ENCODE peak calls at places on chromosomes 6 and 20, in six cellular contexts. H is tibial nerve, P is uterus, A is A549, C is tibial artery, Q is psoas muscle. B is an unnamed sample.

GRCh38 chr6:22667855-22668254 is 98.5 kb downstream of the HDGFL1 start:
- DNase-seq in P (no peak), C (no peak), Q (no peak), H (no peak), A (no peak), B (no peak)

GRCh38 chr6:57207141-57207540 is 15.0 kb downstream of the RAB23 start:
- DNase-seq in P (no peak), Q (no peak), C (no peak), A (no peak), H (no peak), B (no peak)

GRCh38 chr6:44005507-44005903 is 121.7 kb downstream of the MRPL14 start:
- DNase-seq in A (no peak), C (peak; percentile 48), Q (no peak), H (no peak), P (no peak), B (no peak)

GRCh38 chr6:85078071-85078470 is 313.7 kb upstream of the TBX18 start:
- DNase-seq in A (peak; percentile 4), C (no peak), Q (no peak), P (no peak), H (peak; percentile 5), B (no peak)

GRCh38 chr6:134667106-134667505 is 282.8 kb downstream of the ALDH8A1 start:
- DNase-seq in P (no peak), H (no peak), A (no peak), C (no peak), Q (no peak), B (no peak)

GRCh38 chr6:73747293-73747692 is 51.3 kb downstream of the CD109 start:
- DNase-seq in A (no peak), H (no peak), Q (no peak), P (no peak), C (no peak), B (no peak)

GRCh38 chr20:4026093-4026601 is 10.8 kb upstream of the RNF24 start:
- DNase-seq in Q (no peak), P (peak; percentile 39), C (no peak), A (peak; percentile 36), H (no peak), B (no peak)

GRCh38 chr6:47203266-47203967 is 106.3 kb downstream of the TNFRSF21 start:
- DNase-seq in C (no peak), A (no peak), Q (no peak), P (no peak), H (no peak), B (no peak)

GRCh38 chr20:58003525-58003924 is 224.9 kb downstream of the ANKRD60 start:
- DNase-seq in Q (no peak), A (peak; percentile 51), C (peak; percentile 19), P (no peak), H (no peak), B (no peak)

GRCh38 chr20:47295921-47296426 is 60.5 kb downstream of the ZMYND8 start:
- DNase-seq in H (no peak), Q (no peak), P (no peak), C (peak; percentile 20), A (no peak), B (no peak)

GRCh38 chr6:108587258-108588059 is 26.7 kb downstream of the FOXO3 start:
- DNase-seq in Q (no peak), C (no peak), P (peak; percentile 67), A (no peak), H (no peak), B (no peak)

GRCh38 chr20:6501061-6501460 is 266.4 kb upstream of the BMP2 start:
- DNase-seq in P (no peak), H (no peak), Q (no peak), C (no peak), A (no peak), B (no peak)

GRCh38 chr6:141719476-141719875 is 413.2 kb upstream of the GJE1 start:
- DNase-seq in A (no peak), C (no peak), H (no peak), P (no peak), Q (no peak), B (no peak)

GRCh38 chr6:71621918-71622519 is 264.3 kb upstream of the RIMS1 start:
- DNase-seq in Q (no peak), A (no peak), C (no peak), H (no peak), P (no peak), B (no peak)

GRCh38 chr6:153858529-153858928 is 180.5 kb upstream of the OPRM1 start:
- DNase-seq in A (no peak), C (no peak), H (no peak), P (no peak), Q (no peak), B (no peak)

GRCh38 chr6:41704656-41705328 is 30.6 kb downstream of the TFEB start:
- DNase-seq in A (no peak), C (no peak), Q (peak; percentile 14), P (no peak), H (no peak), B (no peak)

GRCh38 chr6:142356271-142356938 is 54.6 kb downstream of the ADGRG6 start:
- DNase-seq in A (no peak), H (no peak), C (no peak), Q (no peak), P (no peak), B (no peak)

GRCh38 chr6:38671885-38672467 is 31.0 kb downstream of the GLO1 start:
- DNase-seq in A (peak; percentile 56), Q (no peak), H (peak; percentile 24), C (no peak), P (no peak), B (no peak)

GRCh38 chr20:8144282-8145245 is 12.5 kb downstream of the PLCB1 start:
- DNase-seq in A (no peak), H (no peak), Q (no peak), C (no peak), P (no peak), B (no peak)

GRCh38 chr6:152380351-152380767 is 256.8 kb downstream of the SYNE1 start:
- DNase-seq in C (no peak), Q (no peak), P (no peak), A (no peak), H (peak; percentile 13), B (no peak)

GRCh38 chr6:149897015-149897697 is 757 bp downstream of the RAET1E start:
- DNase-seq in A (peak; percentile 52), C (peak; percentile 97), Q (peak; percentile 96), P (peak; percentile 89), H (peak; percentile 85), B (no peak)

GRCh38 chr6:142926177-142926493 is 18.8 kb downstream of the HIVEP2 start:
- DNase-seq in A (no peak), Q (no peak), H (no peak), C (no peak), P (no peak), B (no peak)

GRCh38 chr6:116034327-116034726 is 26.4 kb downstream of the FRK start:
- DNase-seq in H (no peak), C (no peak), Q (no peak), P (no peak), A (no peak), B (no peak)

GRCh38 chr6:52389264-52389625 is 27.3 kb downstream of the PAQR8 start:
- DNase-seq in H (no peak), Q (no peak), P (no peak), C (no peak), A (no peak), B (no peak)

DNA sequence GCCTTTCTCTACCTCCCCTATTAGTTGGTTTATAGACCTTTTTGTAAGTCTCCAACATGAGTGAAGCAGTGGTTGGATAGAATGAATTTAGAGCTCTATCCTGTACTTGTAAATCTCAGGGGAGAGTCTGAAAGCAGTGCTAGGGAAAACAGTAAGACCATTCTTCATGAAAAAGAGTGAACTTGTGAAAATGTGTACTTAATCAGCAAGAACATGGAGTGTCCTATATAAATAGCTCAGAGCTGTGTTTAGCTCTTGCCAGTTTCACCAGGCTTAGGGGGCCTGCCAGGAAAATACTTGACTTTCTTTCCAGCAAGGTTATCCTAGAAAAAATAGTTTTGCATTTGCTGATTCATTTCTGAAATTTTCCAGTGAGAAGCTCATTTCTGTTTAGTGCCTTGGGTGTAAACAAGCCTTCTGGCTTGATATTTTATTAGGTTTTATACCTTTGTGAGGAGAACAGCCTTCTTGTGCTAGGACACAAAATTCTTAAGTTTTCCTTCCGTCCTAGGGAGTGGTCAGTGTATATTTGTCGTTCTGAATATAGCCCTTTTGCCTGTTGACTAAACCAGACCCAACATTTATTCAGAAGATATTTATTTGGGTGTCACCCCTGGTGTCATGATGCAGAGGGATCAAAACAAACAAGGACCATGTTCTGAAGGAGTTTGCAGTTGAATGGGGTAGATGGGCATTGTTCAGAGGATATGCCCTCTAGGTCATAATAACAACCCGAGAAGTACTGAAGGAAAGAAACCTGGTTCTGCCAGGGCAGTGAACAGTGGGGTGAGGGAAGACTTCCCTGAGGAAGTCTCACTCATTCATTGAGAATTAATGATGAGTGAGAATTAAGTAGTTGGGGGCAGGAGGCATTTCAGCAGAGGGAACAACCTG is 7.6 kb downstream of the ARFGEF2 start:
- DNase-seq in H (no peak), A (no peak), C (peak; percentile 71), P (no peak), Q (no peak), B (no peak)
- H3K27ac ChIP-seq in H (no peak overlapping the region), A (no peak overlapping the region), C (peak overlapping the region; percentile 74), P (peak overlapping the region; percentile 74), Q (peak overlapping the region; percentile 20), B (peak overlapping the region; percentile 34)

GRCh38 chr6:159718634-159719033 is 8.7 kb upstream of the WTAP start:
- DNase-seq in H (no peak), Q (no peak), C (no peak), A (no peak), P (no peak), B (no peak)

GRCh38 chr6:159723259-159723658 is 4.0 kb upstream of the WTAP start:
- DNase-seq in P (no peak), Q (no peak), H (no peak), C (no peak), A (no peak), B (no peak)

GRCh38 chr6:159722655-159723054 is 4.7 kb upstream of the WTAP start:
- DNase-seq in H (no peak), P (no peak), Q (no peak), C (no peak), A (no peak), B (no peak)

GRCh38 chr6:159719287-159719686 is 8.0 kb upstream of the WTAP start:
- DNase-seq in P (no peak), H (no peak), A (no peak), C (no peak), Q (no peak), B (no peak)

DNA sequence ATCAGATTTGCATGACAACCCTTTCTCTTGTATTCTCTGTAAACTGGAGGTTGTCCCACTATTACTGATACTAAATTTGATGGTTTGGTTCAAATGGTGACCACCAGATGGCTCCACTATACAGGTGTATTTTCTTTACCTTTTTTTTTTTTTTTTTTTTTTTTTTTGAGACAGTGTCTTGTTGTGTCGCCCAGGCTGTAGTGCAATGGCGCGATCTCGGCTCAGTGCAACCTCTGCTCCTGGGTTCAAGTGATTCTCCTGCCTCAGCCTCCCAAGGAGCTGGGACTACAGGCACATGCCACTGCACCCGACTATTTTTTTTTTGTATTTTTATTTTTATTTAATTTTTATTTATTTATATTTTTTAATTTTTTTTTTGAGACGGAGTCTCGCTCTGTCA is 6.6 kb upstream of the WTAP start:
- DNase-seq in Q (no peak), P (no peak), H (peak; percentile 32), C (no peak), A (peak; percentile 46), B (no peak)
- TF ChIP-seq CTCF in Q (peak; percentile 59), P (peak; percentile 23), H (peak; percentile 37), C (no peak), A (peak; percentile 45), B (no peak)

GRCh38 chr6:20581070-20581469 is 46.8 kb downstream of the CDKAL1 start:
- DNase-seq in A (no peak), C (no peak), H (no peak), P (no peak), Q (no peak), B (no peak)
- H3K27ac ChIP-seq in A (no peak overlapping the region), C (no peak overlapping the region), H (no peak overlapping the region), P (no peak overlapping the region), Q (no peak overlapping the region), B (no peak overlapping the region)

GRCh38 chr20:63934271-63935068 is 21.7 kb downstream of the UCKL1 start:
- DNase-seq in P (no peak), Q (no peak), A (no peak), C (no peak), H (no peak), B (no peak)
- TF ChIP-seq CTCF in P (no peak), Q (no peak), A (peak; percentile 3), C (no peak), H (no peak), B (no peak)

B was measured in left lung.